ENCODE peak calls at places on chromosome 5, in seven cellular contexts. P, B, Q, I, U, Z and V are unnamed samples.
A peak's percentile ranks its signal among the peaks of the same experiment; 100 is the strongest.

GRCh38 chr5:93452255-93452654 is 128.8 kb downstream of the NR2F1-AS1 start:
- DNase-seq in U (no peak), I (no peak), Q (no peak), Z (no peak), P (no peak), B (no peak), V (no peak)

GRCh38 chr5:14032944-14033343 is 88.5 kb upstream of the DNAH5 start:
- DNase-seq in B (no peak), I (no peak), U (no peak), Q (no peak), Z (no peak), P (no peak), V (no peak)

GRCh38 chr5:173324115-173325001 is 3.9 kb downstream of the STC2 start:
- DNase-seq in B (peak; percentile 81), U (peak; percentile 23), P (peak; percentile 21), Z (no peak), I (no peak), Q (peak; percentile 86), V (peak; percentile 85)

GRCh38 chr5:68544656-68545565 is 329.4 kb downstream of the PIK3R1 start:
- DNase-seq in Z (no peak), Q (no peak), U (no peak), I (no peak), B (no peak), P (no peak), V (no peak)

GRCh38 chr5:14068136-14068535 is 75.0 kb upstream of the TRIO start:
- DNase-seq in I (no peak), Z (no peak), P (no peak), U (no peak), Q (no peak), B (no peak), V (no peak)

GRCh38 chr5:127833999-127834953 is 131.1 kb downstream of the CCDC192 start:
- DNase-seq in P (no peak), B (no peak), Q (no peak), Z (no peak), U (no peak), I (no peak), V (no peak)

GRCh38 chr5:16492398-16493175 is 27.0 kb upstream of the ZNF622 start:
- DNase-seq in U (no peak), Q (no peak), I (peak; percentile 51), P (peak; percentile 61), Z (no peak), B (no peak), V (peak; percentile 82)

GRCh38 chr5:128491291-128491690 is 46.8 kb downstream of the FBN2 start:
- DNase-seq in I (no peak), P (no peak), U (no peak), Z (no peak), Q (no peak), B (no peak), V (no peak)

GRCh38 chr5:20129491-20129890 is 141.5 kb upstream of the CDH18 start:
- DNase-seq in I (no peak), Z (no peak), Q (no peak), B (no peak), U (no peak), P (no peak), V (no peak)